ENCODE peak calls at places on chromosomes 16 and 17, in four cellular contexts. B, N, Q and O are unnamed samples.

GRCh38 chr17:16447676-16448075 is 32.3 kb downstream of the TRPV2 start:
- DNase-seq in B (no peak), N (no peak), Q (no peak), O (no peak)

GRCh38 chr17:77332981-77333685 is 192.4 kb downstream of the SEC14L1 start:
- DNase-seq in B (no peak), N (no peak), Q (no peak), O (peak; percentile 82)

GRCh38 chr17:58060596-58061191 is 22.5 kb upstream of the DYNLL2 start:
- DNase-seq in B (no peak), N (no peak), Q (no peak), O (no peak)

GRCh38 chr17:30363715-30364202 is 15.0 kb upstream of the CPD start:
- DNase-seq in B (no peak), N (no peak), Q (no peak), O (peak; percentile 83)

GRCh38 chr16:57764341-57765159 is 29.0 kb downstream of the KATNB1 start:
- DNase-seq in B (no peak), N (no peak), Q (no peak), O (peak; percentile 93)

GRCh38 chr16:57092786-57093301 is 461 bp downstream of the CPNE2 start:
- DNase-seq in B (peak; percentile 19), N (no peak), Q (no peak), O (no peak)

GRCh38 chr16:80507538-80507937 is 33.3 kb upstream of the DYNLRB2 start:
- DNase-seq in B (no peak), N (no peak), Q (no peak), O (no peak)

GRCh38 chr17:28950017-28950751 is 1.1 kb downstream of the PHF12 start:
- DNase-seq in B (peak; percentile 30), N (peak; percentile 37), Q (peak; percentile 39), O (peak; percentile 46)

GRCh38 chr16:54125751-54126655 is 160.6 kb downstream of the IRX3 start:
- DNase-seq in B (no peak), N (no peak), Q (no peak), O (no peak)

GRCh38 chr17:40936976-40937375 is 470 bp downstream of the KRT23 start:
- DNase-seq in B (no peak), N (no peak), Q (no peak), O (no peak)

GRCh38 chr17:43020789-43021738 is 1.1 kb downstream of the VAT1 start:
- DNase-seq in B (no peak), N (no peak), Q (peak; percentile 55), O (peak; percentile 71)

GRCh38 chr17:30160419-30161172 is 44.0 kb downstream of the NSRP1 start:
- DNase-seq in B (no peak), N (no peak), Q (no peak), O (no peak)

GRCh38 chr16:89404561-89404960 is 85.8 kb downstream of the ANKRD11 start:
- DNase-seq in B (no peak), N (no peak), Q (no peak), O (no peak)

GRCh38 chr16:87407511-87408112 is 15.5 kb downstream of the MAP1LC3B start:
- DNase-seq in B (no peak), N (no peak), Q (no peak), O (peak; percentile 99)

GRCh38 chr17:75208161-75208560 is 2.7 kb downstream of the NUP85 start:
- DNase-seq in B (no peak), N (no peak), Q (no peak), O (no peak)

GRCh38 chr17:70098030-70098429 is 23.0 kb downstream of the KCNJ16 start:
- DNase-seq in B (no peak), N (no peak), Q (no peak), O (no peak)

GRCh38 chr17:58402047-58402446 is 15.3 kb downstream of the RNF43 start:
- DNase-seq in B (no peak), N (no peak), Q (no peak), O (peak; percentile 47)

GRCh38 chr17:64097196-64097936 is 32.6 kb downstream of the ERN1 start:
- DNase-seq in B (no peak), N (no peak), Q (no peak), O (no peak)

GRCh38 chr16:65075877-65076276 is 46.0 kb downstream of the CDH11 start:
- DNase-seq in B (no peak), N (no peak), Q (no peak), O (no peak)

GRCh38 chr17:19672009-19672837 is 23.7 kb downstream of the ALDH3A2 start:
- DNase-seq in B (no peak), N (no peak), Q (peak; percentile 15), O (no peak)

GRCh38 chr17:13851889-13852288 is 217.4 kb upstream of the COX10 start:
- DNase-seq in B (no peak), N (no peak), Q (no peak), O (no peak)

GRCh38 chr17:55496094-55496881 is 15.0 kb downstream of the SMIM36 start:
- DNase-seq in B (no peak), N (no peak), Q (no peak), O (no peak)

GRCh38 chr17:31272236-31272635 is 24.8 kb downstream of the OMG start:
- DNase-seq in B (no peak), N (no peak), Q (no peak), O (no peak)

GRCh38 chr17:48470388-48471034 is 40.5 kb upstream of the SKAP1 start:
- DNase-seq in B (no peak), N (no peak), Q (no peak), O (peak; percentile 85)

GRCh38 chr16:17336501-17336900 is 134.3 kb downstream of the XYLT1 start:
- DNase-seq in B (no peak), N (no peak), Q (no peak), O (no peak)

GRCh38 chr17:39194985-39195524 is 2.4 kb downstream of the CACNB1 start:
- DNase-seq in B (no peak), N (no peak), Q (no peak), O (no peak)

GRCh38 chr17:82838386-82839063 is 1.3 kb downstream of the ZNF750 start:
- DNase-seq in B (no peak), N (no peak), Q (no peak), O (no peak)

GRCh38 chr17:78496311-78496710 is 80.9 kb downstream of the DNAH17 start:
- DNase-seq in B (no peak), N (no peak), Q (no peak), O (no peak)

GRCh38 chr16:25838724-25839186 is 147.0 kb downstream of the HS3ST4 start:
- DNase-seq in B (no peak), N (peak; percentile 48), Q (no peak), O (peak; percentile 46)